ENCODE peak calls at places on chromosomes 1 and 21, in seven cellular contexts. P is EH; S is activated naive CD8-positive, alpha-beta T cell treated with anti-CD3 and anti-CD28 coated beads, Interleukin-2, amount 50 U/mL, for 24 hours; L is kidney tubule cell; E is NCI-H446 treated with DMSO at 0.1 percent for 48 hours; R is DMS 273 treated with DMSO at 0.1 percent for 48 hours; H is globus pallidus. A is an unnamed sample.
A peak's percentile ranks its signal among the peaks of the same experiment; 100 is the strongest.

GRCh38 chr1:198088360-198089071 is 68.3 kb upstream of the NEK7 start:
- DNase-seq in P (peak; percentile 72), S (peak; percentile 3), L (peak; percentile 45), E (peak; percentile 19), R (peak; percentile 2), H (peak; percentile 3), A (peak; percentile 35)

GRCh38 chr1:162728597-162728996 is 61.9 kb upstream of the HSD17B7 start:
- DNase-seq in P (no peak), S (no peak), L (no peak), E (no peak), R (no peak), H (no peak), A (no peak)

GRCh38 chr1:228830954-228831481 is 95.7 kb downstream of the RHOU start:
- DNase-seq in P (peak; percentile 56), S (no peak), L (peak; percentile 87), E (no peak), R (no peak), H (no peak), A (peak; percentile 93)

GRCh38 chr1:89815611-89816010 is 5.2 kb upstream of the LRRC8D start:
- DNase-seq in P (no peak), S (no peak), L (no peak), E (no peak), R (no peak), H (no peak), A (no peak)

GRCh38 chr1:192559115-192560006 is 16.2 kb upstream of the RGS1 start:
- DNase-seq in P (peak; percentile 98), S (no peak), L (peak; percentile 73), E (no peak), R (no peak), H (no peak), A (peak; percentile 58)

GRCh38 chr1:8255712-8256111 is 62.2 kb upstream of the SLC45A1 start:
- DNase-seq in P (no peak), S (no peak), L (no peak), E (no peak), R (no peak), H (no peak), A (no peak)

GRCh38 chr1:11105586-11105985 is 5.9 kb upstream of the EXOSC10 start:
- DNase-seq in P (no peak), S (no peak), L (no peak), E (no peak), R (no peak), H (no peak), A (no peak)

GRCh38 chr1:58932820-58933598 is 149.2 kb upstream of the JUN start:
- DNase-seq in P (peak; percentile 79), S (no peak), L (peak; percentile 98), E (no peak), R (no peak), H (no peak), A (peak; percentile 64)

GRCh38 chr21:29682800-29683199 is 257.0 kb downstream of the GRIK1 start:
- DNase-seq in P (no peak), S (no peak), L (no peak), E (no peak), R (no peak), H (no peak), A (no peak)

GRCh38 chr1:189206617-189207016 is 1271.0 kb downstream of the BRINP3 start:
- DNase-seq in P (no peak), S (no peak), L (no peak), E (no peak), R (no peak), H (no peak), A (no peak)

GRCh38 chr1:94709891-94710581 is 110.1 kb upstream of the SLC44A3 start:
- DNase-seq in P (peak; percentile 90), S (no peak), L (peak; percentile 81), E (no peak), R (no peak), H (no peak), A (no peak)

GRCh38 chr1:193346085-193346484 is 159.7 kb upstream of the B3GALT2 start:
- DNase-seq in P (no peak), S (no peak), L (no peak), E (no peak), R (no peak), H (no peak), A (no peak)

GRCh38 chr1:209103135-209103534 is 480.4 kb upstream of the CAMK1G start:
- DNase-seq in P (no peak), S (no peak), L (no peak), E (peak; percentile 91), R (peak; percentile 48), H (no peak), A (no peak)

GRCh38 chr1:212457740-212458338 is 25.1 kb downstream of the NENF start:
- DNase-seq in P (peak; percentile 50), S (peak; percentile 77), L (peak; percentile 65), E (peak; percentile 14), R (peak; percentile 28), H (peak; percentile 60), A (peak; percentile 51)

GRCh38 chr1:1425753-1426495 is 4.8 kb upstream of the ANKRD65 start:
- DNase-seq in P (no peak), S (no peak), L (no peak), E (no peak), R (no peak), H (peak; percentile 92), A (no peak)

GRCh38 chr21:14947613-14948160 is 117.1 kb downstream of the NRIP1 start:
- DNase-seq in P (no peak), S (no peak), L (no peak), E (no peak), R (no peak), H (no peak), A (no peak)

GRCh38 chr1:26287033-26287711 is 7.3 kb downstream of the SH3BGRL3 start:
- DNase-seq in P (peak; percentile 46), S (peak; percentile 71), L (peak; percentile 74), E (no peak), R (peak; percentile 45), H (no peak), A (no peak)

GRCh38 chr1:171610385-171610784 is 11.7 kb upstream of the MYOCOS start:
- DNase-seq in P (peak; percentile 26), S (no peak), L (peak; percentile 71), E (no peak), R (no peak), H (no peak), A (no peak)

GRCh38 chr1:108646661-108647269 is 14.1 kb downstream of the HENMT1 start:
- DNase-seq in P (peak; percentile 74), S (peak; percentile 61), L (peak; percentile 31), E (no peak), R (no peak), H (peak; percentile 73), A (peak; percentile 85)

GRCh38 chr1:155085504-155086181 is 7.0 kb downstream of the EFNA3 start:
- DNase-seq in P (peak; percentile 62), S (peak; percentile 79), L (peak; percentile 74), E (no peak), R (no peak), H (no peak), A (peak; percentile 77)

GRCh38 chr1:51526248-51526647 is 7.2 kb upstream of the EPS15 start:
- DNase-seq in P (no peak), S (no peak), L (no peak), E (no peak), R (no peak), H (no peak), A (no peak)